ENCODE peak calls at places on chromosomes 5 and 9, in six cellular contexts. One of them, this sample, is unnamed.

GRCh38 chr9:113953541-113953940 is 77.4 kb downstream of the ZNF618 start:
- DNase-seq in germinal center: no peak
- DNase-seq in GM20000: no peak
- DNase-seq in aorta: no peak
- DNase-seq in mesendoderm: no peak
- DNase-seq in retina: no peak
- DNase-seq in this sample: no peak

GRCh38 chr5:14217587-14217986 is 74.4 kb downstream of the TRIO start:
- DNase-seq in germinal center: no peak
- DNase-seq in GM20000: no peak
- DNase-seq in aorta: no peak
- DNase-seq in mesendoderm: no peak
- DNase-seq in retina: no peak
- DNase-seq in this sample: no peak

GRCh38 chr9:136119259-136120118 is 814 bp upstream of the TMEM250 start:
- DNase-seq in germinal center: no peak
- DNase-seq in GM20000: peak; percentile 49
- DNase-seq in aorta: no peak
- DNase-seq in mesendoderm: peak; percentile 77
- DNase-seq in retina: peak; percentile 59
- DNase-seq in this sample: no peak

GRCh38 chr5:138967806-138968448 is 92.8 kb upstream of the LRRTM2 start:
- DNase-seq in germinal center: no peak
- DNase-seq in GM20000: no peak
- DNase-seq in aorta: no peak
- DNase-seq in mesendoderm: no peak
- DNase-seq in retina: no peak
- DNase-seq in this sample: no peak

GRCh38 chr5:6713274-6714181 is at the start of gene TENT4A:
- DNase-seq in germinal center: peak; percentile 98
- DNase-seq in GM20000: peak; percentile 99
- DNase-seq in aorta: peak; percentile 73
- DNase-seq in mesendoderm: no peak
- DNase-seq in retina: no peak
- DNase-seq in this sample: no peak

GRCh38 chr9:82940386-82940785 is 122.6 kb downstream of the RASEF start:
- DNase-seq in germinal center: no peak
- DNase-seq in GM20000: no peak
- DNase-seq in aorta: no peak
- DNase-seq in mesendoderm: no peak
- DNase-seq in retina: no peak
- DNase-seq in this sample: no peak

GRCh38 chr5:14581891-14582796 is 552 bp downstream of the OTULINL start:
- DNase-seq in germinal center: peak; percentile 56
- DNase-seq in GM20000: peak; percentile 66
- DNase-seq in aorta: peak; percentile 80
- DNase-seq in mesendoderm: peak; percentile 84
- DNase-seq in retina: peak; percentile 86
- DNase-seq in this sample: no peak

GRCh38 chr9:122125891-122126331 is 32.8 kb upstream of the TTLL11 start:
- DNase-seq in germinal center: no peak
- DNase-seq in GM20000: no peak
- DNase-seq in aorta: no peak
- DNase-seq in mesendoderm: peak; percentile 56
- DNase-seq in retina: peak; percentile 61
- DNase-seq in this sample: no peak

GRCh38 chr5:72817639-72818266 is 1.3 kb downstream of the TNPO1 start:
- DNase-seq in germinal center: no peak
- DNase-seq in GM20000: no peak
- DNase-seq in aorta: no peak
- DNase-seq in mesendoderm: no peak
- DNase-seq in retina: peak; percentile 47
- DNase-seq in this sample: no peak

GRCh38 chr9:134678206-134678605 is 36.6 kb downstream of the COL5A1 start:
- DNase-seq in germinal center: no peak
- DNase-seq in GM20000: no peak
- DNase-seq in aorta: no peak
- DNase-seq in mesendoderm: no peak
- DNase-seq in retina: peak; percentile 41
- DNase-seq in this sample: no peak

This sample was measured in GM12878.